ENCODE peak calls at places on chromosomes 13 and 19, in four cellular contexts. P, W, E and N are unnamed samples.

GRCh38 chr19:34096020-34096915 is 76.0 kb upstream of the LSM14A start:
- DNase-seq in P (peak; percentile 69), W (no peak), E (peak; percentile 60), N (no peak)

GRCh38 chr13:110907951-110908898 is 6.6 kb downstream of the ANKRD10 start:
- DNase-seq in P (peak; percentile 67), W (no peak), E (no peak), N (peak; percentile 61)

GRCh38 chr19:39145180-39145953 is 19.8 kb downstream of the PAK4 start:
- DNase-seq in P (no peak), W (no peak), E (peak; percentile 31), N (peak; percentile 33)

GRCh38 chr19:1004803-1005664 is 4.8 kb downstream of the GRIN3B start:
- DNase-seq in P (no peak), W (no peak), E (no peak), N (no peak)

GRCh38 chr13:59103004-59103768 is 1060.5 kb downstream of the DIAPH3 start:
- DNase-seq in P (peak; percentile 82), W (no peak), E (peak; percentile 71), N (no peak)

GRCh38 chr19:39193785-39194184 is 3.0 kb upstream of the NCCRP1 start:
- DNase-seq in P (peak; percentile 12), W (no peak), E (no peak), N (peak; percentile 87)

GRCh38 chr13:99359493-99359892 is 52.3 kb upstream of the GPR183 start:
- DNase-seq in P (no peak), W (no peak), E (no peak), N (no peak)

GRCh38 chr13:76552373-76552772 is 333.8 kb downstream of the KCTD12 start:
- DNase-seq in P (peak; percentile 7), W (no peak), E (no peak), N (no peak)

GRCh38 chr13:41231786-41232185 is 31.6 kb downstream of the MTRF1 start:
- DNase-seq in P (peak; percentile 43), W (peak; percentile 23), E (no peak), N (peak; percentile 93)

GRCh38 chr19:56133858-56134654 is 7.0 kb upstream of the ZNF444 start:
- DNase-seq in P (peak; percentile 49), W (no peak), E (no peak), N (no peak)

GRCh38 chr13:40272776-40273139 is 393.7 kb downstream of the FOXO1 start:
- DNase-seq in P (peak; percentile 33), W (no peak), E (no peak), N (no peak)

GRCh38 chr19:6854758-6855157 is 32.6 kb upstream of the ADGRE1 start:
- DNase-seq in P (no peak), W (no peak), E (no peak), N (no peak)

GRCh38 chr19:6851359-6851758 is 36.0 kb upstream of the ADGRE1 start:
- DNase-seq in P (no peak), W (no peak), E (no peak), N (no peak)

GRCh38 chr19:6849876-6850275 is 37.5 kb upstream of the ADGRE1 start:
- DNase-seq in P (peak; percentile 57), W (no peak), E (no peak), N (no peak)

GRCh38 chr19:6853868-6854267 is 33.5 kb upstream of the ADGRE1 start:
- DNase-seq in P (no peak), W (no peak), E (no peak), N (no peak)

DNA sequence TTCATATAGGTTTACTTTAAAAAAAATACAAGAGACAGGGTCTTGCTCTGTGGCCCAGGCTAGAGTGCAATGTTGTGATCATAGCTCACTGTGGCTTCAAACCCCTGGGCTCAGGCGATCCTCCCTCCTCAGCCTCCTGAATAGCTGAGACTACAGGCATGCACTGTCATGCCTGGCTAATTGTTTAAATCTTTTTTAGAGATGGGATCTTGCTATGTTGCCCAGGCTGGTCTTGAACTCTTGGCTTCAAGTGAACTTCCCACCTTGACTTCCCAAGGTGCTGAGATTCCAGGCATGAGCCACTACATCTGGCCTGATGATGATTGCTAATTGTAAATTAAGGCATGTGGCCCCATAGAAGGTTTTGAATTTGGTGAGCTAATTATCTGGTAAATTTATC is 35.4 kb upstream of the ADGRE1 start:
- DNase-seq in P (no peak), W (no peak), E (no peak), N (no peak)
- H3K4me3 ChIP-seq in P (no peak overlapping the region), W (no peak overlapping the region), E (no peak overlapping the region), N (no peak overlapping the region)

GRCh38 chr19:28283592-28283991 is 929.4 kb downstream of the UQCRFS1 start:
- DNase-seq in P (no peak), W (no peak), E (no peak), N (no peak)

GRCh38 chr19:28284389-28284788 is 928.6 kb downstream of the UQCRFS1 start:
- DNase-seq in P (no peak), W (no peak), E (no peak), N (no peak)

GRCh38 chr19:28285917-28286316 is 927.0 kb downstream of the UQCRFS1 start:
- DNase-seq in P (no peak), W (no peak), E (no peak), N (no peak)

GRCh38 chr19:28285078-28285477 is 927.9 kb downstream of the UQCRFS1 start:
- DNase-seq in P (no peak), W (no peak), E (no peak), N (no peak)

DNA sequence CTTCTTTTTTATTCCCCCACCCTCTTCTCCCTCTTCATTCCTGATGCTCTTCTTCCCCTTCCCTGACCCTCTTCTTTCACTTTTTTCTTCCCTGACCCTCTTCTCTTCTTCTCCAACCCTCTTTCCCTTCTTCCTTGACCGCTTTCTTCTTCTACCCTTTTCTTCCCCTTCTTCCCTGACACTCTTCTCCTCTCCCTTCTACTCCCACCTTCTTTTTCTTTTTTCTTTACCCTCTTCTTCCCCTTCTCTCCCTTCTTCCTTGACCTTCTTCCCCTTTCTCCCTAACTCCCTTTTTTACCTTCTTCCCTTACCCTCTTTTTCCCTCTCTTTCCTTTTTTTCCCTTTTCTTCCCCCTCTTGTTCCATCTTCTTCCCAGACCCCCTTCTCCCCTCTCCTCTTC is 931.3 kb downstream of the UQCRFS1 start:
- DNase-seq in P (no peak), W (no peak), E (no peak), N (no peak)
- TF ChIP-seq CTCF in P (no peak), W (no peak), E (no peak), N (no peak)

GRCh38 chr19:16476401-16476800 is 4.6 kb upstream of the EPS15L1 start:
- DNase-seq in P (no peak), W (no peak), E (no peak), N (no peak)

GRCh38 chr19:16477311-16477710 is 5.5 kb upstream of the EPS15L1 start:
- DNase-seq in P (no peak), W (no peak), E (no peak), N (no peak)

GRCh38 chr19:16472992-16473391 is 1.2 kb upstream of the EPS15L1 start:
- DNase-seq in P (no peak), W (no peak), E (no peak), N (no peak)

GRCh38 chr19:16470911-16471811 is 609 bp downstream of the EPS15L1 start:
- DNase-seq in P (peak; percentile 44), W (no peak), E (peak; percentile 36), N (peak; percentile 13)

DNA sequence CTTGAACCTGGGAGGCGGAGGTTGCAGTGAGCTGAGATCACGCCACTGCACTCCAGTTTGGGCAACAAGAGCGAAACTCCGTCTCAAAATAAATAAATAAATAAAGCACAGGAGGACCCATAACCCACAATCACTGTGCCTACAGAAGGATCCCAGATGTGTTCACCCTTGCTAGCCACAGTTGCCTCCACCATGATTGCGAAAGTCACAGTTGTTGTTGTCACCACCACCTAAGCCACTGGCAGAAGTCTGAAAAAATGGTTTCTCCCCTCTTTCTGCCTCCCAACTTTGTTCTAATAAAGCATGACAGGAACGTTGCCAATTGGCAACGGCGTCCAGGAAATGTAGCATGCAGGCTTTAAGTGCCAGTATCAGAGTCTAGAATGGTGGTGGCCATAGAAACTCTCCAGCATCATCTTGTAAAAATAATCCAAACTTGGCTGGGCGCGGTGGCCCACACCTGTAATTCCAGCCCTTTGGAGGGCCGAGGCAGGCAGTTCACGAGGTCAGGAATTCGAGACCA is 2.2 kb upstream of the EPS15L1 start:
- DNase-seq in P (no peak), W (no peak), E (no peak), N (no peak)
- H3K4me3 ChIP-seq in P (no peak overlapping the region), W (no peak overlapping the region), E (no peak overlapping the region), N (no peak overlapping the region)

GRCh38 chr19:58474997-58475713 is 997 bp upstream of the ZNF446 start:
- DNase-seq in P (no peak), W (no peak), E (no peak), N (no peak)
- TF ChIP-seq CTCF in P (no peak), W (no peak), E (no peak), N (no peak)

DNA sequence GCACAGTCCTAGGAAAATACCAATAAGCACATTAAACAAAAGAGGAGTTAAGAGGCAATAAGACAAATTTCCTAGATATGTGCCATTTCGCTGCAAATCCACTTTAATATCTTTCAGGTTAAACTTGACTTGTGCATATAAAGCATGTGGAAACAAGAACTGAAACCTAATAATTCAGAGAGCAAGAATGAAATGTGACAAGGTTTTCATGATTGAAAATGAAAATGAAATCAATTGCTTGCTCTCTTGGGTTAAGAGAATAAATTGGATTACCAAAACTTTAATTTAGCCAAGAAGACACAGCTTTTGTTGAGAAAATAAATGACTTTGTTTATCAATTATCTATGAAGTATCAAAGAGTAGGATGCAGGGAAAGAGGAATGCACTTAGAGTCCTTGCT is 210.9 kb upstream of the SLC10A2 start:
- DNase-seq in P (no peak), W (no peak), E (no peak), N (no peak)
- H3K4me3 ChIP-seq in P (no peak overlapping the region), W (no peak overlapping the region), E (no peak overlapping the region), N (no peak overlapping the region)

DNA sequence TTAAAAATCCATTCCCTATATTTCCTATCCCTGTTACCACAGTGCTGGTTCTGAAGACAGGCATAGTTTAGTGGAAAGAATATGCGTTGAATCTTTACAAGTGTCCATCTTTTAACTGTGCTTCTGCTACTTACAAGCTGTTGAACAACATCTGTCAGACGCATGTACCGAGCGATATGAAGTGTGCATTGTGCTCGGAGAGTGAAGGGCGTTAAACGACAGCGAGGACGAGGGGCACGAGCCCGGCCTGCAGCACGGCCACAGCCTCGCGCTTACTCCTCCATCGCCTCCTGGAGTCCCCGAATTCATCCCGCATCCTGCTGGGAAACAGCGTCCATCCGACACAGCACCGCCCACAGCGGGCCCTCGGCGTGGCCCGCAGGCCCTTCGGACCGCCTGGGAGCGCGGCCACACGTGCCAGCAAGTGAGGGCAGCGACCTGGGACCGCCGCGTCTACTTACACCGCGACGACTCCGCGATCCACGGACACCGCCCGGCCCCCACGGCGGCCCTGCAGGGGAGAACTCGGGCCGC is 512 bp downstream of the PCID2 start:
- DNase-seq in P (peak; percentile 59), W (peak; percentile 35), E (peak; percentile 43), N (peak; percentile 33)
- TF ChIP-seq CTCF in P (no peak), W (no peak), E (peak; percentile 3), N (no peak)